ENCODE peak calls at places on chromosomes 11 and 22, in seven cellular contexts. X is choroid plexus epithelial cell, D is heart right ventricle, U is suprapubic skin, J is GM04503, Q is hippocampal formation, G is HEK293T. T is an unnamed sample.

GRCh38 chr11:130162733-130163132 is 3.2 kb downstream of the ST14 start:
- DNase-seq in X (peak), D (no peak), U (no peak), J (no peak), Q (no peak), G (no peak), T (no peak)

GRCh38 chr11:96869207-96869606 is 479.4 kb downstream of the JRKL start:
- DNase-seq in X (no peak), D (no peak), U (no peak), J (peak), Q (no peak), G (no peak), T (no peak)

GRCh38 chr22:38967451-38968450 is 10.3 kb downstream of the APOBEC3A start:
- DNase-seq in X (no peak), D (no peak), U (no peak), J (no peak), Q (no peak), G (no peak), T (no peak)

GRCh38 chr11:125370561-125371389 is 125.3 kb downstream of the FEZ1 start:
- DNase-seq in X (no peak), D (no peak), U (no peak), J (no peak), Q (no peak), G (no peak), T (no peak)

GRCh38 chr11:134275534-134276395 is at the start of gene GLB1L3:
- DNase-seq in X (peak), D (no peak), U (no peak), J (no peak), Q (peak), G (peak), T (no peak)

GRCh38 chr11:95148421-95148820 is 58.8 kb downstream of the ENDOD1 start:
- DNase-seq in X (no peak), D (no peak), U (no peak), J (no peak), Q (no peak), G (no peak), T (no peak)

GRCh38 chr11:31366795-31367194 is 2.7 kb downstream of the DCDC1 start:
- DNase-seq in X (no peak), D (no peak), U (no peak), J (no peak), Q (no peak), G (no peak), T (no peak)

GRCh38 chr11:64743591-64744543 is at the start of gene RASGRP2:
- DNase-seq in X (peak), D (peak), U (peak), J (no peak), Q (no peak), G (peak), T (no peak)

GRCh38 chr11:43359432-43359818 is 705 bp downstream of the TTC17 start:
- DNase-seq in X (peak), D (no peak), U (no peak), J (no peak), Q (no peak), G (peak), T (no peak)

GRCh38 chr11:122791836-122792235 is 46.5 kb upstream of the CRTAM start:
- DNase-seq in X (peak), D (no peak), U (no peak), J (no peak), Q (no peak), G (no peak), T (no peak)

GRCh38 chr11:45655831-45656230 is 9.6 kb downstream of the CHST1 start:
- DNase-seq in X (no peak), D (no peak), U (no peak), J (no peak), Q (no peak), G (no peak), T (no peak)

GRCh38 chr22:29503811-29504372 is 23.9 kb downstream of the NEFH start:
- DNase-seq in X (peak), D (no peak), U (no peak), J (peak), Q (no peak), G (no peak), T (peak)

GRCh38 chr22:21074092-21074715 is 28.5 kb downstream of the LRRC74B start:
- DNase-seq in X (peak), D (no peak), U (no peak), J (peak), Q (no peak), G (no peak), T (peak)

T was measured in BJ.